ENCODE peak calls at places on chromosome 4, in six cellular contexts. U, Q, E, L, P and T are unnamed samples.

GRCh38 chr4:3500111-3500510 is 32.1 kb downstream of the LRPAP1 start:
- DNase-seq in U (no peak), Q (no peak), E (no peak), L (no peak), P (no peak), T (no peak)

GRCh38 chr4:144688035-144688569 is 42.1 kb downstream of the HHIP start:
- DNase-seq in U (no peak), Q (no peak), E (no peak), L (no peak), P (no peak), T (no peak)

GRCh38 chr4:175413561-175413960 is 398.5 kb downstream of the GPM6A start:
- DNase-seq in U (peak), Q (no peak), E (peak), L (no peak), P (no peak), T (no peak)

GRCh38 chr4:24794916-24795665 is at the start of gene SOD3:
- DNase-seq in U (peak), Q (no peak), E (peak), L (peak), P (peak), T (peak)

GRCh38 chr4:78520808-78521226 is 30.8 kb upstream of the ANXA3 start:
- DNase-seq in U (peak), Q (no peak), E (peak), L (no peak), P (no peak), T (peak)

GRCh38 chr4:31539279-31540074 is 819.3 kb downstream of the PCDH7 start:
- DNase-seq in U (peak), Q (no peak), E (no peak), L (peak), P (no peak), T (no peak)

GRCh38 chr4:171265190-171265818 is 547.9 kb upstream of the GALNTL6 start:
- DNase-seq in U (no peak), Q (no peak), E (no peak), L (no peak), P (no peak), T (no peak)

GRCh38 chr4:153634737-153635353 is 49.2 kb upstream of the TLR2 start:
- DNase-seq in U (no peak), Q (peak), E (peak), L (no peak), P (no peak), T (peak)

GRCh38 chr4:116320859-116321258 is 764.5 kb downstream of the TRAM1L1 start:
- DNase-seq in U (no peak), Q (no peak), E (no peak), L (no peak), P (no peak), T (no peak)

GRCh38 chr4:176123710-176124407 is 58.2 kb downstream of the WDR17 start:
- DNase-seq in U (no peak), Q (no peak), E (peak), L (no peak), P (peak), T (peak)

GRCh38 chr4:145541266-145541770 is 59.7 kb downstream of the SMAD1 start:
- DNase-seq in U (no peak), Q (no peak), E (no peak), L (no peak), P (no peak), T (peak)

GRCh38 chr4:120432451-120432850 is 365.8 kb upstream of the MAD2L1 start:
- DNase-seq in U (no peak), Q (no peak), E (no peak), L (no peak), P (no peak), T (no peak)

GRCh38 chr4:54879576-54879975 is 221.8 kb downstream of the KIT start:
- DNase-seq in U (peak), Q (no peak), E (peak), L (no peak), P (no peak), T (peak)

GRCh38 chr4:181289203-181289602 is 954.0 kb upstream of the TENM3 start:
- DNase-seq in U (no peak), Q (no peak), E (no peak), L (no peak), P (no peak), T (no peak)

GRCh38 chr4:83855044-83855443 is 319.1 kb downstream of the GPAT3 start:
- DNase-seq in U (peak), Q (no peak), E (peak), L (no peak), P (no peak), T (peak)

GRCh38 chr4:169128902-169129301 is 118.8 kb upstream of the CBR4 start:
- DNase-seq in U (no peak), Q (no peak), E (peak), L (no peak), P (no peak), T (no peak)

GRCh38 chr4:7763106-7763505 is 176.6 kb downstream of the AFAP1 start:
- DNase-seq in U (no peak), Q (no peak), E (no peak), L (no peak), P (no peak), T (no peak)

GRCh38 chr4:80336582-80336981 is 1.1 kb downstream of the CFAP299 start:
- DNase-seq in U (no peak), Q (peak), E (peak), L (no peak), P (peak), T (peak)

GRCh38 chr4:139556071-139556734 is at the start of gene SETD7:
- DNase-seq in U (peak), Q (peak), E (peak), L (peak), P (peak), T (peak)

GRCh38 chr4:38670939-38671593 is 7.1 kb downstream of the KLF3 start:
- DNase-seq in U (no peak), Q (peak), E (no peak), L (no peak), P (peak), T (no peak)

GRCh38 chr4:7959066-7959465 is 19.4 kb upstream of the AFAP1 start:
- DNase-seq in U (no peak), Q (no peak), E (no peak), L (no peak), P (no peak), T (no peak)

GRCh38 chr4:2837904-2838496 is 5.6 kb upstream of the ADD1 start:
- DNase-seq in U (no peak), Q (peak), E (peak), L (no peak), P (no peak), T (peak)

GRCh38 chr4:23373269-23373668 is 516.6 kb downstream of the PPARGC1A start:
- DNase-seq in U (peak), Q (no peak), E (no peak), L (peak), P (peak), T (peak)

GRCh38 chr4:115537387-115537786 is 424.0 kb upstream of the NDST4 start:
- DNase-seq in U (peak), Q (no peak), E (peak), L (no peak), P (no peak), T (no peak)

GRCh38 chr4:54539500-54540029 is 118.2 kb upstream of the KIT start:
- DNase-seq in U (no peak), Q (peak), E (peak), L (peak), P (peak), T (peak)

GRCh38 chr4:5158825-5159224 is 107.5 kb downstream of the STK32B start:
- DNase-seq in U (no peak), Q (no peak), E (no peak), L (no peak), P (no peak), T (no peak)

DNA sequence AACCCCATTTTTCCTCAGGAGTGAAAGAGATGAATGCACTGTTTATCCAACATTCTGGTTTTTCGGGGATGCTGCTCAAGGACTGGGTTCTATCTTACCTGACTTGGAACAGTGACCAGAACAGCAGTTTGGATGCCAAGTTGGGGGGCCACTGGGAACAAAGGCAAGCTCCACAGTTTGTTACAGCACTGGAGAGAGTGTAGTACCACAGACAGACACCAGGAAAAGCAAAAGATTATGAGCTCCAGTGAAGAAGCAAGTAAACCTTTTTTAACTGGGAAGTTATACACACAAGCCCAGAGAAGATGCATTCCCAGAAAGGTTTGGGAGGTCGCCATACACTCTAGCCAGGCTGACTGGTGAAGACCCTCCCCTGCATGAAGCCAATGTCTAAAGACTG is 13.6 kb downstream of the C4orf36 start:
- DNase-seq in U (no peak), Q (no peak), E (no peak), L (no peak), P (no peak), T (no peak)
- TF ChIP-seq CTCF in U (no peak), Q (no peak), E (peak), L (no peak), P (no peak), T (no peak)

GRCh38 chr4:42488114-42488513 is 90.8 kb downstream of the SHISA3 start:
- DNase-seq in U (no peak), Q (no peak), E (no peak), L (no peak), P (no peak), T (no peak)
- H3K4me3 ChIP-seq in U (no peak), Q (no peak), E (no peak), L (no peak), P (no peak), T (no peak)

GRCh38 chr4:186191266-186192067 is at the start of gene CYP4V2:
- DNase-seq in U (no peak), Q (peak), E (peak), L (peak), P (peak), T (peak)
- TF ChIP-seq CTCF in U (peak), Q (no peak), E (peak), L (peak), P (peak), T (no peak)

GRCh38 chr4:68410149-68410548 is 37.1 kb upstream of the TMPRSS11E start:
- DNase-seq in U (no peak), Q (no peak), E (no peak), L (no peak), P (no peak), T (no peak)
- H3K4me3 ChIP-seq in U (no peak), Q (no peak), E (no peak), L (no peak), P (no peak), T (no peak)

DNA sequence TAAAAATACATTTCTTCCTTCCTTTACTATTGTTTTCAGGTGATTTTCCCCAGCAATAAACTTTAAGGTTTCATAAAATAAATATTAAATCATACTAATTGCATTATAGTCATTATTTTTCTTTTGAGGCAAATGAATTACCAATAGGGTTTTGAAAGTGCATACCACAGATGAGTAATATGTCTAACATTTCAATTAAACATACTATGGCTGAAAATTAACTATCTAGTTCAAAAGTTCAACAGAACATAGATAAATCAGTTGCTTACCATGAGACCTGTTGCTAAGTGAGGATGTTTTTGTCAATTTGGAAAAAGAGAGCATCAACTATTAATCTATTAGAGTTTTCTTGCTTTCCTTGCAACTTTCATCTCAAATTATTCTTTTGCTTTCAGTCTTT is 35.0 kb downstream of the NPY5R start:
- DNase-seq in U (no peak), Q (no peak), E (no peak), L (no peak), P (no peak), T (no peak)
- TF ChIP-seq CTCF in U (no peak), Q (no peak), E (no peak), L (no peak), P (no peak), T (no peak)

GRCh38 chr4:110618091-110619000 is 4.5 kb downstream of the PITX2 start:
- DNase-seq in U (no peak), Q (no peak), E (no peak), L (no peak), P (no peak), T (no peak)
- H3K4me3 ChIP-seq in U (no peak), Q (no peak), E (no peak), L (no peak), P (no peak), T (no peak)

DNA sequence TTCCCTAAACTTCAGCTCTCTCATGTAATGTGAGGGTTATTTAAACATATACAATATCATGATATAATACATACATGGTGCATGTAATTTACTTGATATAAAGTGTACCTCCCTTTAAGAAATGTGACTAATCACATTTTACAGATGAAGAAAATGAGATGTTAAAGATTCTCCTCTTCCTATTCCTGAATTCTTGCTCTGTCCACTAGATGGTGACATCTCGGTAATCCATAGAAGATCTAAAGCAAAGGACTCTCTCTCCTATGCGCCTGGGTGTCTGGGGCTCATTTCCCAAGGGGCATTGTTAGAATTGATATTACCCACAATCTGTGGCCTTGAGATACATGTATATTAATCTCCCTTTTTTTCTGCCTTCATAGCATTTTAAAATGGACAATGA is 804.9 kb downstream of the RAB28 start:
- DNase-seq in U (no peak), Q (no peak), E (no peak), L (no peak), P (no peak), T (peak)
- TF ChIP-seq CTCF in U (peak), Q (peak), E (no peak), L (peak), P (no peak), T (peak)

GRCh38 chr4:20255823-20256222 is 4.1 kb downstream of the SLIT2 start:
- DNase-seq in U (no peak), Q (no peak), E (no peak), L (no peak), P (no peak), T (no peak)
- H3K4me3 ChIP-seq in U (peak), Q (no peak), E (peak), L (peak), P (no peak), T (peak)

GRCh38 chr4:124202106-124202505 is 510.4 kb downstream of the ANKRD50 start:
- DNase-seq in U (no peak), Q (no peak), E (peak), L (peak), P (no peak), T (peak)
- TF ChIP-seq CTCF in U (peak), Q (no peak), E (peak), L (peak), P (no peak), T (peak)

GRCh38 chr4:159283697-159284492 is 181.0 kb downstream of the RAPGEF2 start:
- DNase-seq in U (peak), Q (no peak), E (peak), L (no peak), P (no peak), T (peak)
- H3K4me3 ChIP-seq in U (no peak), Q (no peak), E (no peak), L (peak), P (no peak), T (no peak)